ENCODE peak calls at places on chromosomes 2 and 18, in six cellular contexts. One of them, this sample, is unnamed.

GRCh38 chr18:77016936-77017335 is 115.6 kb downstream of the MBP start:
- DNase-seq in ovary: no peak
- DNase-seq in AG08395: no peak
- DNase-seq in progenitor cell of endocrine pancreas: no peak
- DNase-seq in AG09309: no peak
- DNase-seq in H7: no peak
- DNase-seq in this sample: no peak

GRCh38 chr18:34039194-34039593 is 185.5 kb downstream of the NOL4 start:
- DNase-seq in H7: peak; percentile 1
- DNase-seq in AG08395: no peak
- DNase-seq in ovary: no peak
- DNase-seq in AG09309: no peak
- DNase-seq in progenitor cell of endocrine pancreas: no peak
- DNase-seq in this sample: no peak

GRCh38 chr2:44364604-44365003 is 2.9 kb downstream of the CAMKMT start:
- DNase-seq in progenitor cell of endocrine pancreas: no peak
- DNase-seq in ovary: no peak
- DNase-seq in H7: no peak
- DNase-seq in AG08395: no peak
- DNase-seq in AG09309: no peak
- DNase-seq in this sample: no peak

GRCh38 chr18:58044370-58045264 is 591 bp downstream of the NEDD4L start:
- DNase-seq in progenitor cell of endocrine pancreas: peak; percentile 42
- DNase-seq in AG08395: peak; percentile 14
- DNase-seq in H7: peak; percentile 79
- DNase-seq in AG09309: no peak
- DNase-seq in ovary: peak; percentile 54
- DNase-seq in this sample: peak; percentile 43

GRCh38 chr2:217717541-217717940 is 285.3 kb downstream of the TNS1 start:
- DNase-seq in progenitor cell of endocrine pancreas: no peak
- DNase-seq in H7: no peak
- DNase-seq in AG09309: no peak
- DNase-seq in AG08395: no peak
- DNase-seq in ovary: no peak
- DNase-seq in this sample: no peak

GRCh38 chr2:10412380-10412779 is 35.7 kb downstream of the ODC1 start:
- DNase-seq in H7: peak; percentile 89
- DNase-seq in AG08395: peak; percentile 41
- DNase-seq in AG09309: no peak
- DNase-seq in ovary: no peak
- DNase-seq in progenitor cell of endocrine pancreas: no peak
- DNase-seq in this sample: peak; percentile 71

GRCh38 chr18:35605686-35606417 is 24.3 kb downstream of the GALNT1 start:
- DNase-seq in AG08395: no peak
- DNase-seq in progenitor cell of endocrine pancreas: no peak
- DNase-seq in AG09309: no peak
- DNase-seq in ovary: no peak
- DNase-seq in H7: no peak
- DNase-seq in this sample: no peak

GRCh38 chr18:26940744-26941398 is 75.4 kb upstream of the AQP4 start:
- DNase-seq in progenitor cell of endocrine pancreas: no peak
- DNase-seq in H7: no peak
- DNase-seq in AG09309: no peak
- DNase-seq in ovary: no peak
- DNase-seq in AG08395: no peak
- DNase-seq in this sample: no peak

GRCh38 chr2:33497177-33497787 is 20.8 kb downstream of the RASGRP3 start:
- DNase-seq in AG08395: no peak
- DNase-seq in ovary: no peak
- DNase-seq in AG09309: no peak
- DNase-seq in progenitor cell of endocrine pancreas: no peak
- DNase-seq in H7: no peak
- DNase-seq in this sample: no peak

GRCh38 chr2:120765911-120766757 is 30.5 kb downstream of the GLI2 start:
- DNase-seq in H7: peak; percentile 68
- DNase-seq in ovary: peak; percentile 98
- DNase-seq in AG08395: peak; percentile 79
- DNase-seq in AG09309: no peak
- DNase-seq in progenitor cell of endocrine pancreas: no peak
- DNase-seq in this sample: no peak

GRCh38 chr2:51812138-51812866 is 780.4 kb upstream of the NRXN1 start:
- DNase-seq in ovary: no peak
- DNase-seq in progenitor cell of endocrine pancreas: no peak
- DNase-seq in AG08395: no peak
- DNase-seq in AG09309: no peak
- DNase-seq in H7: no peak
- DNase-seq in this sample: no peak

GRCh38 chr2:43634604-43635306 is 2.3 kb upstream of the PLEKHH2 start:
- DNase-seq in AG08395: peak; percentile 49
- DNase-seq in AG09309: peak; percentile 96
- DNase-seq in progenitor cell of endocrine pancreas: no peak
- DNase-seq in ovary: no peak
- DNase-seq in H7: no peak
- DNase-seq in this sample: no peak

GRCh38 chr18:48345596-48345995 is 63.6 kb downstream of the ZBTB7C start:
- DNase-seq in H7: peak; percentile 50
- DNase-seq in AG09309: no peak
- DNase-seq in AG08395: peak; percentile 43
- DNase-seq in progenitor cell of endocrine pancreas: no peak
- DNase-seq in ovary: no peak
- DNase-seq in this sample: no peak

GRCh38 chr18:45107425-45107824 is 426.7 kb downstream of the SETBP1 start:
- DNase-seq in AG09309: peak; percentile 27
- DNase-seq in ovary: no peak
- DNase-seq in AG08395: peak; percentile 68
- DNase-seq in progenitor cell of endocrine pancreas: no peak
- DNase-seq in H7: no peak
- DNase-seq in this sample: no peak

GRCh38 chr2:85430780-85431601 is 12.5 kb downstream of the SH2D6 start:
- DNase-seq in AG09309: no peak
- DNase-seq in H7: peak; percentile 99
- DNase-seq in progenitor cell of endocrine pancreas: no peak
- DNase-seq in ovary: no peak
- DNase-seq in AG08395: no peak
- DNase-seq in this sample: peak; percentile 91

GRCh38 chr2:231123362-231123898 is 1.4 kb downstream of the HTR2B start:
- DNase-seq in ovary: no peak
- DNase-seq in AG08395: peak; percentile 6
- DNase-seq in progenitor cell of endocrine pancreas: no peak
- DNase-seq in AG09309: no peak
- DNase-seq in H7: no peak
- DNase-seq in this sample: peak; percentile 10

GRCh38 chr2:54073796-54074195 is 41.6 kb upstream of the ACYP2 start:
- DNase-seq in AG08395: no peak
- DNase-seq in progenitor cell of endocrine pancreas: no peak
- DNase-seq in H7: no peak
- DNase-seq in AG09309: no peak
- DNase-seq in ovary: no peak
- DNase-seq in this sample: no peak

GRCh38 chr18:8341481-8342230 is 267.6 kb upstream of the RAB12 start:
- DNase-seq in AG08395: peak; percentile 27
- DNase-seq in H7: no peak
- DNase-seq in progenitor cell of endocrine pancreas: no peak
- DNase-seq in ovary: no peak
- DNase-seq in AG09309: no peak
- DNase-seq in this sample: no peak

GRCh38 chr2:239151201-239152131 is 249.4 kb downstream of the HDAC4 start:
- DNase-seq in AG08395: peak; percentile 17
- DNase-seq in ovary: peak; percentile 19
- DNase-seq in AG09309: no peak
- DNase-seq in progenitor cell of endocrine pancreas: no peak
- DNase-seq in H7: no peak
- DNase-seq in this sample: no peak

GRCh38 chr2:88400398-88400797 is 52.1 kb downstream of the FOXI3 start:
- DNase-seq in AG09309: no peak
- DNase-seq in progenitor cell of endocrine pancreas: no peak
- DNase-seq in AG08395: no peak
- DNase-seq in ovary: no peak
- DNase-seq in H7: no peak
- DNase-seq in this sample: no peak

GRCh38 chr18:77059294-77059916 is 73.2 kb downstream of the MBP start:
- DNase-seq in H7: peak; percentile 75
- DNase-seq in AG08395: no peak
- DNase-seq in AG09309: no peak
- DNase-seq in progenitor cell of endocrine pancreas: no peak
- DNase-seq in ovary: no peak
- DNase-seq in this sample: peak; percentile 56

GRCh38 chr2:65429799-65430514 is 2.4 kb downstream of the SPRED2 start:
- DNase-seq in ovary: no peak
- DNase-seq in AG08395: no peak
- DNase-seq in progenitor cell of endocrine pancreas: no peak
- DNase-seq in AG09309: no peak
- DNase-seq in H7: no peak
- DNase-seq in this sample: no peak

GRCh38 chr2:226337941-226338605 is 461.5 kb downstream of the IRS1 start:
- DNase-seq in progenitor cell of endocrine pancreas: no peak
- DNase-seq in ovary: no peak
- DNase-seq in AG09309: no peak
- DNase-seq in AG08395: no peak
- DNase-seq in H7: no peak
- DNase-seq in this sample: no peak

GRCh38 chr2:68925298-68925885 is 27.3 kb downstream of the GKN2 start:
- DNase-seq in AG09309: no peak
- DNase-seq in ovary: no peak
- DNase-seq in progenitor cell of endocrine pancreas: peak; percentile 32
- DNase-seq in H7: peak; percentile 65
- DNase-seq in AG08395: peak; percentile 69
- DNase-seq in this sample: peak; percentile 81

GRCh38 chr2:39142012-39142346 is 21.1 kb upstream of the SOS1 start:
- DNase-seq in ovary: no peak
- DNase-seq in H7: no peak
- DNase-seq in AG08395: no peak
- DNase-seq in AG09309: no peak
- DNase-seq in progenitor cell of endocrine pancreas: no peak
- DNase-seq in this sample: no peak

GRCh38 chr2:232838406-232838874 is 31.6 kb upstream of the SNORC start:
- DNase-seq in progenitor cell of endocrine pancreas: no peak
- DNase-seq in H7: no peak
- DNase-seq in AG09309: no peak
- DNase-seq in ovary: no peak
- DNase-seq in AG08395: no peak
- DNase-seq in this sample: no peak

GRCh38 chr2:234881413-234882241 is 70.2 kb upstream of the SH3BP4 start:
- DNase-seq in H7: peak; percentile 88
- DNase-seq in ovary: peak; percentile 95
- DNase-seq in AG09309: no peak
- DNase-seq in AG08395: peak; percentile 91
- DNase-seq in progenitor cell of endocrine pancreas: peak; percentile 16
- DNase-seq in this sample: peak; percentile 94

GRCh38 chr2:220296174-220296573 is 668.7 kb downstream of the SLC4A3 start:
- DNase-seq in AG09309: no peak
- DNase-seq in progenitor cell of endocrine pancreas: no peak
- DNase-seq in ovary: no peak
- DNase-seq in AG08395: no peak
- DNase-seq in H7: no peak
- DNase-seq in this sample: peak; percentile 10

This sample was measured in iPS-NIHi11.